ENCODE peak calls at places on chromosome 15, in seven cellular contexts. U is K562, Y is HepG2, R is GM12878, G is GM12891, H is SK-N-SH, I is H1. A is an unnamed sample.

GRCh38 chr15:73786518-73786917 is 33.4 kb upstream of the INSYN1 start:
- DNase-seq in U (no peak), Y (no peak), R (no peak), G (no peak), H (no peak), I (peak), A (no peak)

GRCh38 chr15:49926731-49927130 is 192.3 kb downstream of the ATP8B4 start:
- DNase-seq in U (no peak), Y (no peak), R (no peak), G (no peak), H (no peak), I (no peak), A (no peak)

GRCh38 chr15:34783986-34784385 is 11.4 kb downstream of the ACTC1 start:
- DNase-seq in U (no peak), Y (no peak), R (no peak), G (no peak), H (no peak), I (no peak), A (no peak)

GRCh38 chr15:31254431-31255175 is 72.0 kb upstream of the KLF13 start:
- DNase-seq in U (no peak), Y (no peak), R (no peak), G (no peak), H (no peak), I (no peak), A (no peak)

GRCh38 chr15:64624242-64624641 is 151.1 kb downstream of the RBPMS2 start:
- DNase-seq in U (no peak), Y (no peak), R (no peak), G (no peak), H (no peak), I (no peak), A (no peak)

GRCh38 chr15:38690737-38691332 is 126.2 kb upstream of the RASGRP1 start:
- DNase-seq in U (peak), Y (peak), R (no peak), G (no peak), H (peak), I (peak), A (no peak)

GRCh38 chr15:77386626-77387025 is 33.3 kb downstream of the PEAK1 start:
- DNase-seq in U (peak), Y (no peak), R (no peak), G (no peak), H (no peak), I (no peak), A (no peak)

GRCh38 chr15:74235962-74236361 is at the start of gene CCDC33:
- DNase-seq in U (no peak), Y (no peak), R (peak), G (peak), H (no peak), I (no peak), A (peak)

GRCh38 chr15:29115093-29115991 is 154.3 kb downstream of the NSMCE3 start:
- DNase-seq in U (no peak), Y (no peak), R (no peak), G (no peak), H (peak), I (no peak), A (no peak)

GRCh38 chr15:72493220-72493619 is 19.1 kb downstream of the ARIH1 start:
- DNase-seq in U (no peak), Y (no peak), R (no peak), G (no peak), H (no peak), I (no peak), A (no peak)

DNA sequence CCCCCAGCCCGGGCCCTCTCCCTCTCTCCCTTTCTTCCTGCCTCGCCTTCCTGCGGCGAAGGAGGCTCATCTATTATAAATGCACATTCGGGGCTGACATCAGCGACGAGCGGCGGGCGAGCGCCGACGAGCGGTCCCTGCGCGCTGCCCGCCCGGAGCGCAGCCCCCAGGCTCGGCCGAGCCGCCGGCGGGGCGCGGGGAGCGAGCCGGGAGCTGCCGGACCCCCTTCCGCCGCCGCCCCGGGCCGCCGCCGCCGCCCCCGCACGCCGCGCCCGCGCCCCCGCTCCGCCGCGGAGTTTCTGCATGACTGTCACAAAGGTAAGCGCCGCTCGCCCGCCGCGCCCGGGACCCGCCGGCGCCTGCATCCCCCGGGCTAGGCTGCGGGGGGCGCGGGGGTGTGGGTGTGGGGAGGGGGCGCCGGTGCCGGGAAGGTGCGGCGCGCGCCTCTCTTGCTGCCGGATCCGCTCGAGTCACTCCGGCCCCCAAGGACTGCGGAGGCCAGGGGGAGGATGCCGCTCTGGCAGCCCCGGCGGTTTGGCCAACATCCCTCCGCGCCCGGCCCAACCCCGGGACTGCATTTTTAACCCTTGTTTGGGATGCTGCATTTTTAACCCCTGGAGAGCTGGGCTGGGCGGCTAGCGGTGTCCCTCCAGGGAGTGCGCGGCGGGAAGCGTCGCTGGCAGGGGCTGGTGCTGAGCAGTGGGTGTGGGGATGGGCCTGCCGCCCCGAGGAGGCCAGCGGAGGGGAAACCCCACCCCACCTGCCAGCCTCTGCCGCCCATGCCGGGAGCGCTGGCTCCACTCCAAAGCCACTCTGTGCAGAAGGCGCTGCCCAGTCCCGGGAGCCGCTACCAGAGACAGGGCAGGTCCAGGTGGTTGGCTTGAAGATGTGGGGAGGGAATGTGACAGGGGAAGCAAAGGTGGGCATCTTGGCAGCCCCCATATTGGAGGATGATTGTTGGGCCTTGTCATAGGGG is at the start of gene CORO2B:
- DNase-seq in U (no peak), Y (no peak), R (no peak), G (no peak), H (peak), I (no peak), A (no peak)
- TF ChIP-seq TAF1 in U (no peak), Y (no peak), R (no peak), G (no peak), H (no peak), I (no peak), A (no peak)

GRCh38 chr15:101136381-101137268 is 115.2 kb downstream of the CHSY1 start:
- DNase-seq in U (no peak), Y (no peak), R (no peak), G (no peak), H (no peak), I (no peak), A (no peak)

GRCh38 chr15:101137312-101137940 is 114.4 kb downstream of the CHSY1 start:
- DNase-seq in U (peak), Y (no peak), R (no peak), G (no peak), H (peak), I (no peak), A (no peak)

GRCh38 chr15:101134780-101135179 is 117.1 kb downstream of the CHSY1 start:
- DNase-seq in U (no peak), Y (no peak), R (no peak), G (no peak), H (no peak), I (no peak), A (no peak)

GRCh38 chr15:101133751-101134261 is 118.0 kb downstream of the CHSY1 start:
- DNase-seq in U (no peak), Y (no peak), R (no peak), G (no peak), H (peak), I (no peak), A (no peak)

GRCh38 chr15:101135532-101136166 is 116.2 kb downstream of the CHSY1 start:
- DNase-seq in U (no peak), Y (no peak), R (peak), G (no peak), H (no peak), I (no peak), A (no peak)
- TF ChIP-seq TAF1 in U (no peak), Y (no peak), R (no peak), G (no peak), H (no peak), I (no peak), A (no peak)

DNA sequence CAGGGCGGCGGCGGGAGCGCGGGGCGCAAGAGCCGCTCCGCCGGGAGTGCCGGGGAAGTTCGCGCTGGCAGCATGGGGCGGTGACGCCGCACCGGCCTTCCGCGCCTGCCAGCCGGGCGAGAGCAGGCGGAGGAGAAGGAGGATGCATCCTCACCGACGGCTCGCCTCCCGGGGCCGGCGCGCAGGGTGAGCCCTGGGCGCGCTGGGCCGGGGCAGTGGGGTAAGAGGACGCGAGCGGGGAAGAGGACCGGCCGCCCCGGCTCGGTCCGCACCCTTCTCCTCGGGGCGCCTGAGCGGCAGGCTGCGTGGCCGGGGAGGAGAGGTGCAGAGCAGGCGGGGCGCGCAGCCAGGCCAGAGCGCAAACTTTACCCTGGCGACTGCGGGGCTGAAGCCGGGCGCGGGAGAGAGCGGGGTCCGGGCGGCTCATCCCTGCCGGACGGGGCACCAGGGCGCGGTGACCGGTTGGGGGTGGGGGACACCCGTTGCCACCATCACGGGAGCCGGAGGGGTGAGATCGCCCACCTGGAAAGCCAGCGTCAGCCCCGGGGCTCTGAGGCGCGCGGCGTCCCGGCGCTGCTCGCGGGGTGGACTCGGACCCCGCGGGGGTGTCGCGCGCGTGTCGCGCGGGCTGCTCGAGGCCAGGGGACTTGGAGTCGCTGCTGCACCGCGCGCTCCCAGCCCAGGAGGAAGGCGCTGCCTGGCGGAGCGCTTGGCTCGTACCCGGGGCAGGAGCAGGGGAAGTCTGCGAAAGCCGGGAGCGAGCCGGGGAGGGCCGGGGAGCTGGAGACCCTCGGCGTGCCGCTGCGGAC is 541 bp downstream of the GABRA5 start:
- DNase-seq in U (no peak), Y (no peak), R (no peak), G (no peak), H (peak), I (no peak), A (no peak)
- TF ChIP-seq TAF1 in U (no peak), Y (no peak), R (no peak), G (no peak), H (no peak), I (no peak), A (no peak)

GRCh38 chr15:80570553-80570952 is 124.6 kb upstream of the ABHD17C start:
- DNase-seq in U (no peak), Y (no peak), R (no peak), G (no peak), H (no peak), I (no peak), A (no peak)

GRCh38 chr15:80568298-80568697 is 126.8 kb upstream of the ABHD17C start:
- DNase-seq in U (no peak), Y (no peak), R (no peak), G (no peak), H (no peak), I (no peak), A (no peak)

GRCh38 chr15:80567721-80568157 is 127.4 kb upstream of the ABHD17C start:
- DNase-seq in U (peak), Y (peak), R (no peak), G (no peak), H (peak), I (peak), A (no peak)

GRCh38 chr15:80569656-80570055 is 125.5 kb upstream of the ABHD17C start:
- DNase-seq in U (no peak), Y (no peak), R (no peak), G (no peak), H (no peak), I (no peak), A (no peak)

DNA sequence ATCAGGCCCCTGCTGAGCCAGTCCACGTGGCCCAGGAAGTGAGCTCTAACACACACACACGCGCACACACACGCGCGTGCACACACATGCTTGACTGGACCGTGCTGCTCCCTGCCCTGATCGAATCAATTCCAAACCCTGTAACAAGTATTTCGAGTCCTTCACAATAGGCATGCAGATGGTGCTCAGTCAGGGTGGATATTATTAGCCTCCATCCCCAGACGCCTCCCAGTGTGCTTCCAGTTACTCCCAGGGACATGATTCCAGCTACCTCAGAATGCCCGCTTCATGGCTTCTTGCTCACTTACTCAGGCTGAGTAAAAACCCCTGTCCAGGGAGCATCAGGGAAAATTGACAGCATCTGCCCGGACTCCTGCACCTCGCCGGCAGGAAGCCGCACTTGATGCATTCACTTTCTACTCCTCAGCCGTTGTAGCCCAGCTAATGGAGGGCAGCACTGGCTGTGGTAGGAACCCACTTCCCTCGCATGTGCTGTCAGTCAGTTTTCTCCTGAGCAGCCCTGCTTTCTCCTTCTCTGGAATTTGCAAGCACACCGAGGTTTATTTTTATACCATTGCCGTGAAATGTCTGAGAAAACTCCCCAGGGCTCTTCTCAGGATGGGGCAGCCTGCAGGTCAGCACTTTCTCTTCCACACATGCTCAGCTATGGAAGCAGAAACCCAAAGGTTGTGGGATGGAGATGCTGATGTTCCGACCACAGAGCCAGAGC is 126.1 kb upstream of the ABHD17C start:
- DNase-seq in U (no peak), Y (no peak), R (no peak), G (no peak), H (no peak), I (no peak), A (no peak)
- TF ChIP-seq TAF1 in U (no peak), Y (no peak), R (no peak), G (no peak), H (no peak), I (no peak), A (no peak)

DNA sequence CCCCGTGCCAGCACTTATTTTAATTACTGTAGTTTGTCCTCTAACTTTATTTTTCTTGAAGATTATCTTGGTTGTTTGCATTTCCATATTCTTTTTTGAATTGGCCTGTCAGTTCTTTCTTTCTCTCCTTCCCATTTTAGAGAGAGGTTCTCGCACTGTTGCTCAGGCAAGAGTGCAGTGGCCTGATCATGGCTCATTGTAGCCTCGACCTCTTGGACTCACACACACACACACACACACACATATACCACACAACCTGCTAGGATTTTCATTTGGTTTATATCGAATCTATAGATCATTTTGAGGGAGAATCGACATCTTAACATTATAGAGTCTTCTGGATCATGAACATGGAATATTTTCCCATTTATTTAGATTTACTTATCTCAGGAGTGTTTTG is 8.7 kb downstream of the FEM1B start:
- DNase-seq in U (no peak), Y (no peak), R (no peak), G (no peak), H (no peak), I (no peak), A (no peak)
- TF ChIP-seq TAF1 in U (no peak), Y (no peak), R (no peak), G (no peak), H (no peak), I (no peak), A (no peak)

GRCh38 chr15:98518823-98519561 is 129.3 kb upstream of the IGF1R start:
- DNase-seq in U (peak), Y (peak), R (no peak), G (peak), H (peak), I (peak), A (peak)
- TF ChIP-seq TAF1 in U (no peak), Y (no peak), R (no peak), G (no peak), H (no peak), I (no peak), A (no peak)

GRCh38 chr15:63371297-63371918 is 10.2 kb downstream of the CA12 start:
- DNase-seq in U (no peak), Y (no peak), R (no peak), G (no peak), H (no peak), I (no peak), A (no peak)
- TF ChIP-seq TAF1 in U (no peak), Y (no peak), R (no peak), G (no peak), H (no peak), I (no peak), A (no peak)